ENCODE peak calls at places on chromosome 16, in eight cellular contexts. C is endothelial cell; K is lower lobe of right lung; E is stimulated activated CD4-positive, alpha-beta T cell treated with anti-CD3 and anti-CD28 coated beads, Interleukin-15, amount 100 ng/mL, for 1 hour; G is IMR-90; R is NCI-H748 treated with DMSO at 0.1 percent for 48 hours; Y is heart right ventricle; P is GM19239. M is an unnamed sample.

GRCh38 chr16:65117701-65118448 is 4.0 kb downstream of the CDH11 start:
- DNase-seq in P (peak; percentile 25), G (peak; percentile 90), C (peak; percentile 71), R (peak; percentile 38), E (no peak), K (no peak), Y (peak; percentile 72), M (no peak)

GRCh38 chr16:9836118-9836736 is 346.0 kb downstream of the GRIN2A start:
- DNase-seq in P (no peak), K (no peak), R (no peak), G (no peak), Y (peak; percentile 25), C (peak; percentile 48), E (no peak), M (no peak)

GRCh38 chr16:25606069-25606468 is 85.7 kb upstream of the HS3ST4 start:
- DNase-seq in C (no peak), R (no peak), E (no peak), P (no peak), Y (no peak), K (no peak), G (no peak), M (no peak)

GRCh38 chr16:57234707-57235092 is 10.4 kb upstream of the ARL2BP start:
- DNase-seq in Y (no peak), G (no peak), K (no peak), R (no peak), P (no peak), E (no peak), C (no peak), M (no peak)

GRCh38 chr16:75758215-75758614 is 31.9 kb upstream of the CPHXL start:
- DNase-seq in E (no peak), P (no peak), R (no peak), C (no peak), Y (no peak), G (peak; percentile 19), K (no peak), M (no peak)

GRCh38 chr16:6153901-6154300 is 1056.3 kb upstream of the EEF2KMT start:
- DNase-seq in R (no peak), C (no peak), E (no peak), G (no peak), P (no peak), Y (no peak), K (no peak), M (no peak)

GRCh38 chr16:69823831-69824563 is 61.9 kb downstream of the WWP2 start:
- DNase-seq in R (no peak), C (peak; percentile 9), G (no peak), P (peak; percentile 72), K (no peak), Y (peak; percentile 78), E (no peak), M (no peak)

GRCh38 chr16:56910654-56911539 is 21.0 kb upstream of the HERPUD1 start:
- DNase-seq in E (no peak), P (no peak), G (peak; percentile 93), Y (peak; percentile 29), R (no peak), C (no peak), K (no peak), M (no peak)

GRCh38 chr16:16092925-16093624 is 130.2 kb downstream of the ABCC6 start:
- DNase-seq in E (no peak), R (no peak), K (no peak), P (no peak), Y (no peak), G (peak; percentile 77), C (no peak), M (no peak)

GRCh38 chr16:58490100-58490499 is 9.8 kb upstream of the NDRG4 start:
- DNase-seq in Y (no peak), R (no peak), P (no peak), E (no peak), C (no peak), K (no peak), G (no peak), M (no peak)

GRCh38 chr16:77295896-77296295 is 96.7 kb downstream of the SYCE1L start:
- DNase-seq in C (no peak), P (no peak), R (no peak), E (no peak), K (no peak), G (peak; percentile 36), Y (no peak), M (no peak)

GRCh38 chr16:27781195-27781524 is 231.2 kb downstream of the KATNIP start:
- DNase-seq in G (no peak), Y (peak; percentile 20), K (no peak), R (no peak), C (no peak), P (no peak), E (no peak), M (no peak)

GRCh38 chr16:24070851-24071250 is 185.3 kb upstream of the CACNG3 start:
- DNase-seq in Y (peak; percentile 6), E (no peak), C (peak; percentile 63), P (peak; percentile 29), G (peak; percentile 22), K (no peak), R (peak; percentile 1), M (peak; percentile 53)

GRCh38 chr16:16083421-16084156 is 134.2 kb downstream of the ABCC1 start:
- DNase-seq in K (no peak), Y (no peak), E (no peak), R (no peak), G (peak; percentile 61), C (no peak), P (no peak), M (no peak)

GRCh38 chr16:53809088-53809951 is 105.4 kb downstream of the FTO start:
- DNase-seq in G (peak; percentile 92), E (no peak), C (no peak), P (no peak), K (no peak), Y (no peak), R (no peak), M (no peak)

GRCh38 chr16:81036751-81037350 is 1.2 kb downstream of the ATMIN start:
- DNase-seq in Y (peak; percentile 55), P (no peak), R (no peak), K (no peak), C (no peak), G (no peak), E (no peak), M (no peak)

GRCh38 chr16:57012353-57012752 is 23.0 kb downstream of the NLRC5 start:
- DNase-seq in E (no peak), C (no peak), Y (no peak), P (no peak), R (no peak), G (no peak), K (no peak), M (no peak)

GRCh38 chr16:66376577-66377326 is 10.3 kb downstream of the CDH5 start:
- DNase-seq in G (no peak), R (no peak), Y (no peak), E (no peak), P (no peak), C (no peak), K (no peak), M (no peak)

GRCh38 chr16:85164838-85165516 is 52.7 kb upstream of the CIBAR2 start:
- DNase-seq in E (no peak), R (no peak), C (no peak), P (no peak), Y (no peak), G (no peak), K (no peak), M (no peak)

GRCh38 chr16:46871587-46871986 is 12.6 kb upstream of the GPT2 start:
- DNase-seq in G (no peak), Y (no peak), R (no peak), K (no peak), P (no peak), C (no peak), E (no peak), M (no peak)

GRCh38 chr16:54208262-54208661 is 78.3 kb downstream of the IRX3 start:
- DNase-seq in C (no peak), K (no peak), R (no peak), Y (no peak), G (no peak), P (no peak), E (no peak), M (no peak)

GRCh38 chr16:57469046-57469445 is 6.6 kb downstream of the POLR2C start:
- DNase-seq in P (no peak), E (no peak), R (no peak), K (no peak), G (no peak), Y (no peak), C (no peak), M (no peak)

GRCh38 chr16:53713403-53714013 is 9.6 kb downstream of the FTO start:
- DNase-seq in C (no peak), E (no peak), Y (no peak), K (no peak), P (no peak), R (no peak), G (no peak), M (no peak)

GRCh38 chr16:70512456-70512855 is 10.9 kb downstream of the COG4 start:
- DNase-seq in P (no peak), Y (no peak), E (no peak), R (no peak), C (no peak), G (peak; percentile 59), K (no peak), M (no peak)

GRCh38 chr16:57366544-57367040 is 5.7 kb upstream of the CX3CL1 start:
- DNase-seq in C (no peak), R (no peak), G (no peak), P (no peak), E (no peak), Y (no peak), K (no peak), M (no peak)

GRCh38 chr16:14321542-14321941 is 250.4 kb downstream of the MRTFB start:
- DNase-seq in K (no peak), Y (peak; percentile 82), C (no peak), P (no peak), E (no peak), R (no peak), G (no peak), M (no peak)